ENCODE peak calls at places on chromosomes 12 and 14, in four cellular contexts. E is upper lobe of right lung, N is left lung, V is heart right ventricle. D is an unnamed sample.

GRCh38 chr14:23113346-23114119 is 5.5 kb downstream of the CEBPE start:
- ATAC-seq in E (peak; percentile 5), N (peak; percentile 5), V (peak; percentile 23), D (no peak)

GRCh38 chr12:93699271-93700141 is 22.3 kb downstream of the CRADD start:
- ATAC-seq in E (peak; percentile 34), N (peak; percentile 70), V (peak; percentile 27), D (no peak)

GRCh38 chr12:96256672-96257361 is 62.6 kb downstream of the ELK3 start:
- ATAC-seq in E (no peak), N (no peak), V (no peak), D (no peak)

GRCh38 chr12:75183967-75184366 is 25.7 kb downstream of the KCNC2 start:
- ATAC-seq in E (no peak), N (no peak), V (no peak), D (no peak)

GRCh38 chr12:46071335-46071734 is 81.0 kb upstream of the SCAF11 start:
- ATAC-seq in E (peak; percentile 10), N (no peak), V (no peak), D (no peak)

GRCh38 chr12:47964102-47964723 is 817 bp downstream of the TMEM106C start:
- ATAC-seq in E (no peak), N (no peak), V (no peak), D (no peak)

GRCh38 chr14:31320216-31320615 is 100.1 kb downstream of the HEATR5A start:
- ATAC-seq in E (no peak), N (no peak), V (peak; percentile 99), D (no peak)

GRCh38 chr12:116996648-116997047 is 85.9 kb downstream of the FBXW8 start:
- ATAC-seq in E (no peak), N (no peak), V (no peak), D (no peak)

GRCh38 chr14:104680056-104680805 is 9.2 kb upstream of the INF2 start:
- ATAC-seq in E (no peak), N (peak; percentile 12), V (no peak), D (no peak)

GRCh38 chr12:104276192-104277131 is 27.1 kb upstream of the EID3 start:
- ATAC-seq in E (peak; percentile 89), N (peak; percentile 77), V (no peak), D (peak; percentile 34)

GRCh38 chr14:75123991-75124390 is 2.9 kb downstream of the NEK9 start:
- ATAC-seq in E (peak; percentile 18), N (no peak), V (no peak), D (no peak)

GRCh38 chr12:11666651-11667050 is 17.2 kb downstream of the ETV6 start:
- ATAC-seq in E (no peak), N (no peak), V (no peak), D (no peak)

GRCh38 chr12:27000962-27001361 is 13.2 kb downstream of the TM7SF3 start:
- ATAC-seq in E (no peak), N (no peak), V (no peak), D (no peak)
- H3K4me3 ChIP-seq in E (no peak overlapping the region), N (no peak overlapping the region), V (no peak overlapping the region), D (no peak overlapping the region)

GRCh38 chr14:91318911-91319310 is 74.4 kb upstream of the GPR68 start:
- ATAC-seq in E (no peak), N (no peak), V (no peak), D (no peak)

GRCh38 chr14:91321131-91321530 is 76.6 kb upstream of the GPR68 start:
- ATAC-seq in E (no peak), N (no peak), V (no peak), D (no peak)

GRCh38 chr14:91317381-91318313 is 73.1 kb upstream of the GPR68 start:
- ATAC-seq in E (peak; percentile 88), N (peak; percentile 80), V (peak; percentile 89), D (peak; percentile 66)

GRCh38 chr14:91322623-91323022 is 78.1 kb upstream of the GPR68 start:
- ATAC-seq in E (no peak), N (no peak), V (no peak), D (no peak)

GRCh38 chr14:91320266-91320665 is 75.8 kb upstream of the GPR68 start:
- ATAC-seq in E (no peak), N (no peak), V (no peak), D (no peak)
- H3K4me1 ChIP-seq in E (peaks cover 52% of the 10 kb centered on the region), N (peaks cover 29% of the 10 kb centered on the region), V (peaks cover 67% of the 10 kb centered on the region), D (peaks cover 43% of the 10 kb centered on the region)

GRCh38 chr14:73025544-73025943 is 1.4 kb downstream of the ZFYVE1 start:
- ATAC-seq in E (no peak), N (no peak), V (no peak), D (no peak)
- H3K4me3 ChIP-seq in E (peak overlapping the region; percentile 72), N (peak overlapping the region; percentile 65), V (peak overlapping the region; percentile 63), D (peak overlapping the region; percentile 90)

GRCh38 chr14:68563256-68564131 is 229.4 kb downstream of the ZFP36L1 start:
- ATAC-seq in E (peak; percentile 32), N (peak; percentile 45), V (peak; percentile 53), D (peak; percentile 47)

GRCh38 chr14:68564236-68564825 is 228.5 kb downstream of the ZFP36L1 start:
- ATAC-seq in E (no peak), N (no peak), V (peak; percentile 40), D (no peak)

GRCh38 chr14:68564826-68565760 is 227.8 kb downstream of the ZFP36L1 start:
- ATAC-seq in E (peak; percentile 20), N (peak; percentile 29), V (peak; percentile 49), D (no peak)

GRCh38 chr14:68568907-68569545 is 223.8 kb downstream of the ZFP36L1 start:
- ATAC-seq in E (no peak), N (no peak), V (no peak), D (no peak)

GRCh38 chr14:68566075-68566474 is 226.8 kb downstream of the ZFP36L1 start:
- ATAC-seq in E (no peak), N (peak; percentile 28), V (no peak), D (no peak)
- H3K4me1 ChIP-seq in E (peaks cover 60% of the 10 kb centered on the region), N (peaks cover 49% of the 10 kb centered on the region), V (peaks cover 72% of the 10 kb centered on the region), D (peaks cover 36% of the 10 kb centered on the region)

D was measured in gastroesophageal sphincter.